ENCODE peak calls at places on chromosomes 13 and 19, in ten cellular contexts. T is stimulated activated CD8-positive, alpha-beta memory T cell treated with anti-CD3 and anti-CD28 coated beads, Interleukin-12 subunit alpha, Interleukin-12 subunit beta, amount 100 ng/mL, for 4 hours; G is tibial nerve; Z is astrocyte of the spinal cord; P is IMR-90; L is GM23248; N is RPMI8226; B is activated B cell treated with CpG ODN at 0.5 μM for 24 hours; X is lower leg skin; M is progenitor cell of endocrine pancreas. J is an unnamed sample.

GRCh38 chr13:90027409-90027808 is 1320.1 kb upstream of the MIR17HG start:
- DNase-seq in M (no peak), P (no peak), G (no peak), Z (no peak), X (no peak), T (no peak), N (no peak), L (no peak), B (no peak), J (no peak)

GRCh38 chr13:34174671-34175145 is 356.8 kb downstream of the RFC3 start:
- DNase-seq in N (no peak), P (peak; percentile 33), M (no peak), X (no peak), T (no peak), G (no peak), Z (peak; percentile 30), L (peak; percentile 50), B (no peak), J (peak; percentile 91)

GRCh38 chr13:50713849-50714248 is 129.6 kb downstream of the DLEU7 start:
- DNase-seq in Z (peak; percentile 93), T (no peak), X (no peak), G (no peak), N (no peak), P (peak; percentile 59), B (no peak), L (peak; percentile 78), M (no peak), J (peak; percentile 92)

GRCh38 chr13:31372454-31372853 is 172.7 kb downstream of the B3GLCT start:
- DNase-seq in G (no peak), T (no peak), X (no peak), Z (no peak), L (no peak), M (no peak), N (no peak), P (no peak), B (no peak), J (no peak)

GRCh38 chr13:36341718-36342117 is 4.5 kb downstream of the SPART start:
- DNase-seq in N (no peak), L (peak; percentile 55), T (no peak), Z (no peak), M (no peak), X (no peak), B (no peak), P (peak; percentile 51), G (no peak), J (peak; percentile 53)

GRCh38 chr19:17726914-17727773 is 7.9 kb downstream of the MAP1S start:
- DNase-seq in N (no peak), Z (no peak), G (no peak), X (no peak), B (no peak), M (no peak), P (no peak), L (no peak), T (no peak), J (no peak)

GRCh38 chr19:35292421-35292820 is 460 bp downstream of the MAG start:
- DNase-seq in P (no peak), G (no peak), B (no peak), T (no peak), N (peak; percentile 61), Z (no peak), L (no peak), X (no peak), M (no peak), J (no peak)

GRCh38 chr19:5775668-5776309 is 8.8 kb downstream of the PRR22 start:
- DNase-seq in B (no peak), Z (no peak), T (no peak), P (peak; percentile 51), G (no peak), N (no peak), M (no peak), X (no peak), L (peak; percentile 82), J (peak; percentile 89)

GRCh38 chr13:105565328-105565727 is 970.1 kb downstream of the EFNB2 start:
- DNase-seq in L (no peak), M (no peak), X (no peak), P (peak; percentile 6), Z (no peak), T (no peak), B (no peak), G (no peak), N (no peak), J (no peak)

GRCh38 chr19:18388328-18389094 is 2.6 kb downstream of the GDF15 start:
- DNase-seq in N (peak; percentile 90), B (peak; percentile 87), T (peak; percentile 65), L (peak; percentile 84), Z (peak; percentile 56), G (peak; percentile 61), P (no peak), X (peak; percentile 96), M (peak; percentile 84), J (peak; percentile 48)

GRCh38 chr19:45598267-45599011 is 3.6 kb downstream of the GPR4 start:
- DNase-seq in L (peak; percentile 46), P (no peak), X (no peak), M (no peak), N (no peak), T (no peak), B (no peak), G (no peak), Z (no peak), J (no peak)